ENCODE peak calls at places on chromosomes 16 and 17, in seven cellular contexts. One of them, this sample, is unnamed.

GRCh38 chr17:47685556-47686275 is 8.2 kb upstream of the TBKBP1 start:
- DNase-seq in HepG2: no peak
- DNase-seq in Panc1: no peak
- DNase-seq in stomach: no peak
- DNase-seq in transverse colon: no peak
- DNase-seq in SK-N-SH: no peak
- DNase-seq in K562: no peak
- DNase-seq in this sample: no peak

GRCh38 chr17:66348605-66349165 is 46.3 kb downstream of the PRKCA start:
- DNase-seq in HepG2: peak
- DNase-seq in Panc1: peak
- DNase-seq in stomach: peak
- DNase-seq in transverse colon: peak
- DNase-seq in SK-N-SH: peak
- DNase-seq in K562: peak
- DNase-seq in this sample: no peak

GRCh38 chr17:64386412-64387144 is 4.1 kb downstream of the PECAM1 start:
- DNase-seq in HepG2: peak
- DNase-seq in Panc1: no peak
- DNase-seq in stomach: no peak
- DNase-seq in transverse colon: no peak
- DNase-seq in SK-N-SH: no peak
- DNase-seq in K562: no peak
- DNase-seq in this sample: no peak

GRCh38 chr16:82137819-82138177 is 32.2 kb downstream of the MPHOSPH6 start:
- DNase-seq in HepG2: no peak
- DNase-seq in Panc1: no peak
- DNase-seq in stomach: no peak
- DNase-seq in transverse colon: no peak
- DNase-seq in SK-N-SH: no peak
- DNase-seq in K562: no peak
- DNase-seq in this sample: no peak

GRCh38 chr16:2912330-2913199 is 834 bp downstream of the FLYWCH1 start:
- DNase-seq in HepG2: peak
- DNase-seq in Panc1: no peak
- DNase-seq in stomach: peak
- DNase-seq in transverse colon: peak
- DNase-seq in SK-N-SH: peak
- DNase-seq in K562: peak
- DNase-seq in this sample: no peak

GRCh38 chr17:68296217-68297140 is 5.2 kb downstream of the ARSG start:
- DNase-seq in HepG2: no peak
- DNase-seq in Panc1: no peak
- DNase-seq in stomach: peak
- DNase-seq in transverse colon: peak
- DNase-seq in SK-N-SH: no peak
- DNase-seq in K562: no peak
- DNase-seq in this sample: no peak

GRCh38 chr17:79735096-79735495 is 4.4 kb downstream of the ENPP7 start:
- DNase-seq in HepG2: no peak
- DNase-seq in Panc1: no peak
- DNase-seq in stomach: no peak
- DNase-seq in transverse colon: no peak
- DNase-seq in SK-N-SH: no peak
- DNase-seq in K562: no peak
- DNase-seq in this sample: no peak

GRCh38 chr17:34504814-34505484 is 74.4 kb upstream of the TMEM132E start:
- DNase-seq in HepG2: no peak
- DNase-seq in Panc1: no peak
- DNase-seq in stomach: no peak
- DNase-seq in transverse colon: no peak
- DNase-seq in SK-N-SH: no peak
- DNase-seq in K562: no peak
- DNase-seq in this sample: no peak

GRCh38 chr16:87254734-87255133 is 62.5 kb downstream of the C16orf95 start:
- DNase-seq in HepG2: no peak
- DNase-seq in Panc1: no peak
- DNase-seq in stomach: peak
- DNase-seq in transverse colon: no peak
- DNase-seq in SK-N-SH: no peak
- DNase-seq in K562: no peak
- DNase-seq in this sample: no peak

GRCh38 chr17:49079840-49080663 is 52.5 kb upstream of the B4GALNT2 start:
- DNase-seq in HepG2: peak
- DNase-seq in Panc1: no peak
- DNase-seq in stomach: no peak
- DNase-seq in transverse colon: no peak
- DNase-seq in SK-N-SH: no peak
- DNase-seq in K562: no peak
- DNase-seq in this sample: no peak

GRCh38 chr17:79370126-79370525 is 240.7 kb downstream of the RBFOX3 start:
- DNase-seq in HepG2: no peak
- DNase-seq in Panc1: no peak
- DNase-seq in stomach: no peak
- DNase-seq in transverse colon: no peak
- DNase-seq in SK-N-SH: no peak
- DNase-seq in K562: no peak
- DNase-seq in this sample: no peak

GRCh38 chr17:12709063-12709462 is 43.4 kb downstream of the MYOCD start:
- DNase-seq in HepG2: no peak
- DNase-seq in Panc1: no peak
- DNase-seq in stomach: no peak
- DNase-seq in transverse colon: no peak
- DNase-seq in SK-N-SH: no peak
- DNase-seq in K562: no peak
- DNase-seq in this sample: no peak

GRCh38 chr16:81600275-81600674 is 155.7 kb downstream of the CMIP start:
- DNase-seq in HepG2: peak
- DNase-seq in Panc1: no peak
- DNase-seq in stomach: no peak
- DNase-seq in transverse colon: no peak
- DNase-seq in SK-N-SH: peak
- DNase-seq in K562: no peak
- DNase-seq in this sample: no peak

GRCh38 chr17:59361386-59361785 is 29.9 kb downstream of the YPEL2 start:
- DNase-seq in HepG2: no peak
- DNase-seq in Panc1: no peak
- DNase-seq in stomach: no peak
- DNase-seq in transverse colon: no peak
- DNase-seq in SK-N-SH: no peak
- DNase-seq in K562: no peak
- DNase-seq in this sample: no peak

GRCh38 chr16:58186176-58186944 is 11.5 kb downstream of the CSNK2A2 start:
- DNase-seq in HepG2: no peak
- DNase-seq in Panc1: no peak
- DNase-seq in stomach: no peak
- DNase-seq in transverse colon: no peak
- DNase-seq in SK-N-SH: no peak
- DNase-seq in K562: no peak
- DNase-seq in this sample: no peak

GRCh38 chr16:85286066-85286712 is 173.9 kb upstream of the CIBAR2 start:
- DNase-seq in HepG2: no peak
- DNase-seq in Panc1: no peak
- DNase-seq in stomach: peak
- DNase-seq in transverse colon: no peak
- DNase-seq in SK-N-SH: peak
- DNase-seq in K562: no peak
- DNase-seq in this sample: no peak

GRCh38 chr16:50279142-50279865 is 13.0 kb downstream of the ADCY7 start:
- DNase-seq in HepG2: no peak
- DNase-seq in Panc1: no peak
- DNase-seq in stomach: peak
- DNase-seq in transverse colon: peak
- DNase-seq in SK-N-SH: no peak
- DNase-seq in K562: peak
- DNase-seq in this sample: no peak

GRCh38 chr16:27633721-27634120 is 83.8 kb downstream of the KATNIP start:
- DNase-seq in HepG2: no peak
- DNase-seq in Panc1: no peak
- DNase-seq in stomach: no peak
- DNase-seq in transverse colon: no peak
- DNase-seq in SK-N-SH: no peak
- DNase-seq in K562: no peak
- DNase-seq in this sample: no peak

GRCh38 chr17:36650096-36650764 is 48.8 kb downstream of the MRM1 start:
- DNase-seq in HepG2: no peak
- DNase-seq in Panc1: no peak
- DNase-seq in stomach: no peak
- DNase-seq in transverse colon: no peak
- DNase-seq in SK-N-SH: no peak
- DNase-seq in K562: no peak
- DNase-seq in this sample: no peak

GRCh38 chr16:89599451-89599858 is 14.0 kb upstream of the DPEP1 start:
- DNase-seq in HepG2: peak
- DNase-seq in Panc1: no peak
- DNase-seq in stomach: no peak
- DNase-seq in transverse colon: peak
- DNase-seq in SK-N-SH: peak
- DNase-seq in K562: peak
- DNase-seq in this sample: no peak

GRCh38 chr16:84919267-84919666 is 92.1 kb downstream of the ZDHHC7 start:
- DNase-seq in HepG2: no peak
- DNase-seq in Panc1: no peak
- DNase-seq in stomach: no peak
- DNase-seq in transverse colon: no peak
- DNase-seq in SK-N-SH: no peak
- DNase-seq in K562: no peak
- DNase-seq in this sample: no peak

DNA sequence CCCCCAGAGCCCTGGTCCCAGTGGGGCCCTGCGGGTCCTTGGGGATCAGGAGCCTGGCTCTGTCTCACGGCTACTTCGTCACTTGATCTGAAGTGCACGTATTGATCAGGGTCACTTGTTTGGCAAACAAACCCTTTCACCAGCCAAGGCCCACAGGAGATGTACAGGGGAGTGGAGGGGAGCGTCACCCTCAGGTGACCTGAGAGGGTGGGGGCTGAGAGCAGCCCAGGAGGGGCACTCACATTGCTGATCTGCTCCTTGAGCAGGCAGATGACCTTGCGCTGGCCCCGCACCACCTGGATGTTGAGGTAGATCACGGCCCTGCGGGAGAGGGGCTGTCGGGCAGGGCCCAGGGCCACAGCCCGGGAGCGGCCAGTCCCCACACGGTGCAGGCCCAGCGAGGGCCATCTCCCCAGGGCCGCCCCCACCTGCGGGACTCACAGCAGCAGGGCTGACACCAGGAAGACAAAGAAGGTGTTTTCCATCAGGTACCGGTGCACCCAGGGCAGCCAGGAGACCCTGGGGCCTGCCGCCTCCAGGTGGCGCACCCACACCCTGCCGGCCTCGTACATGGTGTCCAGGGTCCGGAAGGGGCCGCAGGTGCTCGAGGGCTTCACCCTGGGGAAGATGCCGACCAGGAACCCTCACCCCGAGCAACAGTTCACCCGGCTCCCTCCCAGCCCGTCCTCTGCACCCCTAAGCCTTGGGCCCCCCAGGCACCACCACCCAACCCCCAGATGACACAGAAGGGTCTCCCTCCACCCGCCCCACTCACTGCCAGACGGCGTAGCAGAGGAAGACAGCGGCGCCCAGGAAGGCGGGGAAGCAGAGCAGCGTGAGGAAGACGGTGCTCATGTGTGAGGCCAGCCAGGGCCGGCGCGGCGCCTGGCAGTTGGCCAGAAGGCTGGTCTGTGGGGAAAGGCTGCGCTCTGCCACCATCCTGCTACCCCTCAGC is 11.3 kb downstream of the TMC6 start:
- DNase-seq in HepG2: no peak
- DNase-seq in Panc1: no peak
- DNase-seq in stomach: peak
- DNase-seq in transverse colon: peak
- DNase-seq in SK-N-SH: peak
- DNase-seq in K562: no peak
- DNase-seq in this sample: no peak
- TF ChIP-seq CTCF in HepG2: peak
- TF ChIP-seq CTCF in Panc1: peak
- TF ChIP-seq CTCF in stomach: peak
- TF ChIP-seq CTCF in transverse colon: peak
- TF ChIP-seq CTCF in SK-N-SH: peak
- TF ChIP-seq CTCF in K562: peak
- TF ChIP-seq CTCF in this sample: peak

GRCh38 chr17:1661045-1661444 is 11.4 kb upstream of the RILP start:
- DNase-seq in HepG2: no peak
- DNase-seq in Panc1: no peak
- DNase-seq in stomach: no peak
- DNase-seq in transverse colon: no peak
- DNase-seq in SK-N-SH: no peak
- DNase-seq in K562: no peak
- DNase-seq in this sample: no peak
- TF ChIP-seq POLR2AphosphoS5 in HepG2: no peak
- TF ChIP-seq POLR2AphosphoS5 in Panc1: no peak
- TF ChIP-seq POLR2AphosphoS5 in stomach: no peak
- TF ChIP-seq POLR2AphosphoS5 in transverse colon: no peak
- TF ChIP-seq POLR2AphosphoS5 in SK-N-SH: no peak
- TF ChIP-seq POLR2AphosphoS5 in K562: no peak
- TF ChIP-seq POLR2AphosphoS5 in this sample: no peak

DNA sequence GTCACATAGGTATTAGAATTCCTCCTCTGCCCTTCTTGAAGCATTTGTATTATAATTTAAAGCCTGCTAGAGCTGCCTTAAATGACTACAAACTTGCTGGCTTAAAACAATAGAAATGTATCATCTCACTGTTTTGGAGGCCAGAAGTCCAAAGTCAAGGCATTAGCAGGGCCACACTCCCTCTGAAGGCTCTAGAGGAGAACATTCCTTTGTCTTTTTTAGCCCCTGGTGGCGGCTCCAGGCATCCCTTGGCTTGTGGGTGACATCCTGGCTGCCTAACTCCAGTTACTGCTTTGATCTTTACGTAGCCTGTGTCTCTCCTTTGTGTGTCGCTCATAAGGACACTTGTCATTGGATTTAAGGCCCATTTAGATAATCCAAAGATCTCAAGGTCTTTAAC is 186.6 kb upstream of the SALL1 start:
- DNase-seq in HepG2: peak
- DNase-seq in Panc1: no peak
- DNase-seq in stomach: no peak
- DNase-seq in transverse colon: no peak
- DNase-seq in SK-N-SH: no peak
- DNase-seq in K562: no peak
- DNase-seq in this sample: no peak
- TF ChIP-seq CTCF in HepG2: peak
- TF ChIP-seq CTCF in Panc1: peak
- TF ChIP-seq CTCF in stomach: no peak
- TF ChIP-seq CTCF in transverse colon: no peak
- TF ChIP-seq CTCF in SK-N-SH: no peak
- TF ChIP-seq CTCF in K562: no peak
- TF ChIP-seq CTCF in this sample: no peak

DNA sequence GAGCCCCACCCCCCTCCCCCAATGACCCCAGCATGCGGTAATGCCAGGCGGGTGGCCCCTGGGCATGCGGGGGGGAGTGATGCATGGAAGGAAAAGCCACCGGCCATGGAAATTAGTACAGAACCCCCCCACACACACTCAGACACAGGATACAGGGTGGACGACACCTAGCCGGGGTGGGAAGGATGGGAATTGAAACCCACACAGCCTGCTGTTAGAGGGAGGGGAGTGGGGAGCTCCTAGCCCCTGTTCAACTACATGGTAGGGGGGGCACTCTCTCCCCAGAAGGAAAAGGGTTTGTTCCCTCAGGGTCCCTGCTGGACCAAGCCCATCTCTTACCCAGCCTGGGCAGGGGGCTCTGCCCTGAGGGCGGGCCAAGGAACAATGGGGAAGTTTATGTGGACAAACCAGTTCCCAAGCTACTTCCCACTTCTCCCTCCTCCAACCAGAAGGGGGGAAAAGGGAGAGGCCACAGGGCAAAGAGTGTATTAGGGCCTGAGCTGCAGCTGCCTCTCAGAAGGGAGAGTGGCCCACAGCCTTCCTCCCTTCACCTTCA is 5.2 kb downstream of the TMUB2 start:
- DNase-seq in HepG2: no peak
- DNase-seq in Panc1: no peak
- DNase-seq in stomach: no peak
- DNase-seq in transverse colon: peak
- DNase-seq in SK-N-SH: no peak
- DNase-seq in K562: no peak
- DNase-seq in this sample: no peak
- TF ChIP-seq POLR2AphosphoS5 in HepG2: peak
- TF ChIP-seq POLR2AphosphoS5 in Panc1: peak
- TF ChIP-seq POLR2AphosphoS5 in stomach: no peak
- TF ChIP-seq POLR2AphosphoS5 in transverse colon: no peak
- TF ChIP-seq POLR2AphosphoS5 in SK-N-SH: no peak
- TF ChIP-seq POLR2AphosphoS5 in K562: no peak
- TF ChIP-seq POLR2AphosphoS5 in this sample: no peak

This sample was measured in esophagus muscularis mucosa.